ENCODE peak calls at places on chromosome 11, in six cellular contexts. One of them, this sample, is unnamed.

GRCh38 chr11:73641668-73642067 is 4.7 kb upstream of the PLEKHB1 start:
- DNase-seq in sigmoid colon: no peak
- DNase-seq in cardiac muscle cell: no peak
- DNase-seq in AG10803: no peak
- DNase-seq in right lobe of liver: no peak
- DNase-seq in body of pancreas: no peak
- DNase-seq in this sample: no peak

GRCh38 chr11:6418958-6419611 is at the start of gene APBB1:
- DNase-seq in body of pancreas: peak
- DNase-seq in right lobe of liver: no peak
- DNase-seq in AG10803: peak
- DNase-seq in cardiac muscle cell: peak
- DNase-seq in sigmoid colon: peak
- DNase-seq in this sample: peak

GRCh38 chr11:14308114-14308896 is 50.7 kb downstream of the RRAS2 start:
- DNase-seq in body of pancreas: no peak
- DNase-seq in AG10803: peak
- DNase-seq in cardiac muscle cell: peak
- DNase-seq in right lobe of liver: no peak
- DNase-seq in sigmoid colon: no peak
- DNase-seq in this sample: no peak

GRCh38 chr11:7538023-7538422 is 24.2 kb downstream of the PPFIBP2 start:
- DNase-seq in sigmoid colon: peak
- DNase-seq in AG10803: peak
- DNase-seq in cardiac muscle cell: peak
- DNase-seq in body of pancreas: peak
- DNase-seq in right lobe of liver: peak
- DNase-seq in this sample: no peak

GRCh38 chr11:58616594-58616993 is 5.9 kb upstream of the CNTF start:
- DNase-seq in sigmoid colon: peak
- DNase-seq in right lobe of liver: no peak
- DNase-seq in cardiac muscle cell: peak
- DNase-seq in body of pancreas: peak
- DNase-seq in AG10803: peak
- DNase-seq in this sample: no peak

GRCh38 chr11:68843703-68844312 is 2.1 kb upstream of the CPT1A start:
- DNase-seq in sigmoid colon: peak
- DNase-seq in right lobe of liver: peak
- DNase-seq in body of pancreas: peak
- DNase-seq in AG10803: no peak
- DNase-seq in cardiac muscle cell: peak
- DNase-seq in this sample: no peak

GRCh38 chr11:1557168-1557884 is 14.7 kb downstream of the DUSP8 start:
- DNase-seq in cardiac muscle cell: no peak
- DNase-seq in right lobe of liver: peak
- DNase-seq in sigmoid colon: no peak
- DNase-seq in AG10803: no peak
- DNase-seq in body of pancreas: no peak
- DNase-seq in this sample: no peak

GRCh38 chr11:47766363-47767227 is 546 bp downstream of the FNBP4 start:
- DNase-seq in right lobe of liver: peak
- DNase-seq in cardiac muscle cell: peak
- DNase-seq in body of pancreas: peak
- DNase-seq in AG10803: peak
- DNase-seq in sigmoid colon: peak
- DNase-seq in this sample: peak

GRCh38 chr11:104705475-104706195 is 192.6 kb downstream of the CASP12 start:
- DNase-seq in body of pancreas: peak
- DNase-seq in AG10803: peak
- DNase-seq in cardiac muscle cell: peak
- DNase-seq in right lobe of liver: peak
- DNase-seq in sigmoid colon: no peak
- DNase-seq in this sample: no peak

GRCh38 chr11:34324466-34324865 is 33.3 kb downstream of the ABTB2 start:
- DNase-seq in sigmoid colon: no peak
- DNase-seq in cardiac muscle cell: no peak
- DNase-seq in AG10803: peak
- DNase-seq in body of pancreas: no peak
- DNase-seq in right lobe of liver: no peak
- DNase-seq in this sample: no peak

GRCh38 chr11:14502039-14502438 is 2.4 kb upstream of the COPB1 start:
- DNase-seq in right lobe of liver: no peak
- DNase-seq in AG10803: no peak
- DNase-seq in cardiac muscle cell: no peak
- DNase-seq in sigmoid colon: no peak
- DNase-seq in body of pancreas: no peak
- DNase-seq in this sample: no peak

GRCh38 chr11:79100093-79100704 is 340.6 kb downstream of the TENM4 start:
- DNase-seq in cardiac muscle cell: peak
- DNase-seq in right lobe of liver: peak
- DNase-seq in AG10803: peak
- DNase-seq in body of pancreas: peak
- DNase-seq in sigmoid colon: no peak
- DNase-seq in this sample: peak

GRCh38 chr11:3143136-3143880 is 21.8 kb downstream of the OSBPL5 start:
- DNase-seq in sigmoid colon: no peak
- DNase-seq in right lobe of liver: no peak
- DNase-seq in body of pancreas: no peak
- DNase-seq in AG10803: no peak
- DNase-seq in cardiac muscle cell: no peak
- DNase-seq in this sample: no peak

GRCh38 chr11:63945482-63946163 is 6.8 kb downstream of the NAA40 start:
- DNase-seq in AG10803: peak
- DNase-seq in right lobe of liver: peak
- DNase-seq in body of pancreas: peak
- DNase-seq in sigmoid colon: peak
- DNase-seq in cardiac muscle cell: peak
- DNase-seq in this sample: peak

GRCh38 chr11:18853086-18853720 is 61.6 kb upstream of the PTPN5 start:
- DNase-seq in sigmoid colon: no peak
- DNase-seq in AG10803: peak
- DNase-seq in body of pancreas: peak
- DNase-seq in cardiac muscle cell: peak
- DNase-seq in right lobe of liver: no peak
- DNase-seq in this sample: peak

GRCh38 chr11:65639623-65640482 is 2.0 kb downstream of the SIPA1 start:
- DNase-seq in right lobe of liver: no peak
- DNase-seq in AG10803: no peak
- DNase-seq in cardiac muscle cell: no peak
- DNase-seq in body of pancreas: no peak
- DNase-seq in sigmoid colon: no peak
- DNase-seq in this sample: no peak

GRCh38 chr11:95095858-95096587 is 6.4 kb downstream of the ENDOD1 start:
- DNase-seq in right lobe of liver: no peak
- DNase-seq in cardiac muscle cell: peak
- DNase-seq in body of pancreas: no peak
- DNase-seq in AG10803: peak
- DNase-seq in sigmoid colon: no peak
- DNase-seq in this sample: no peak

GRCh38 chr11:62882811-62883496 is 2.3 kb downstream of the SLC3A2 start:
- DNase-seq in cardiac muscle cell: no peak
- DNase-seq in body of pancreas: no peak
- DNase-seq in sigmoid colon: no peak
- DNase-seq in right lobe of liver: no peak
- DNase-seq in AG10803: no peak
- DNase-seq in this sample: no peak

GRCh38 chr11:119147604-119148333 is 1.1 kb upstream of the ABCG4 start:
- DNase-seq in sigmoid colon: no peak
- DNase-seq in cardiac muscle cell: no peak
- DNase-seq in body of pancreas: no peak
- DNase-seq in right lobe of liver: no peak
- DNase-seq in AG10803: no peak
- DNase-seq in this sample: peak

GRCh38 chr11:67400251-67400941 is 1.3 kb downstream of the PPP1CA start:
- DNase-seq in AG10803: no peak
- DNase-seq in body of pancreas: no peak
- DNase-seq in right lobe of liver: no peak
- DNase-seq in cardiac muscle cell: peak
- DNase-seq in sigmoid colon: peak
- DNase-seq in this sample: no peak

GRCh38 chr11:64461081-64461480 is 102.1 kb downstream of the RPS6KA4 start:
- DNase-seq in AG10803: no peak
- DNase-seq in body of pancreas: no peak
- DNase-seq in cardiac muscle cell: no peak
- DNase-seq in sigmoid colon: peak
- DNase-seq in right lobe of liver: no peak
- DNase-seq in this sample: no peak

GRCh38 chr11:12235549-12235944 is 125.2 kb downstream of the MICAL2 start:
- DNase-seq in sigmoid colon: no peak
- DNase-seq in body of pancreas: no peak
- DNase-seq in cardiac muscle cell: peak
- DNase-seq in AG10803: no peak
- DNase-seq in right lobe of liver: no peak
- DNase-seq in this sample: peak
- TF ChIP-seq CTCF in sigmoid colon: no peak
- TF ChIP-seq CTCF in body of pancreas: no peak
- TF ChIP-seq CTCF in cardiac muscle cell: peak
- TF ChIP-seq CTCF in AG10803: peak
- TF ChIP-seq CTCF in right lobe of liver: no peak
- TF ChIP-seq CTCF in this sample: peak

GRCh38 chr11:36449566-36450390 is 60.3 kb downstream of the TRAF6 start:
- DNase-seq in sigmoid colon: no peak
- DNase-seq in right lobe of liver: no peak
- DNase-seq in cardiac muscle cell: peak
- DNase-seq in body of pancreas: no peak
- DNase-seq in AG10803: peak
- DNase-seq in this sample: no peak
- H3K4me3 ChIP-seq in sigmoid colon: peak
- H3K4me3 ChIP-seq in right lobe of liver: peak
- H3K4me3 ChIP-seq in cardiac muscle cell: no peak
- H3K4me3 ChIP-seq in body of pancreas: no peak
- H3K4me3 ChIP-seq in AG10803: no peak
- H3K4me3 ChIP-seq in this sample: no peak

DNA sequence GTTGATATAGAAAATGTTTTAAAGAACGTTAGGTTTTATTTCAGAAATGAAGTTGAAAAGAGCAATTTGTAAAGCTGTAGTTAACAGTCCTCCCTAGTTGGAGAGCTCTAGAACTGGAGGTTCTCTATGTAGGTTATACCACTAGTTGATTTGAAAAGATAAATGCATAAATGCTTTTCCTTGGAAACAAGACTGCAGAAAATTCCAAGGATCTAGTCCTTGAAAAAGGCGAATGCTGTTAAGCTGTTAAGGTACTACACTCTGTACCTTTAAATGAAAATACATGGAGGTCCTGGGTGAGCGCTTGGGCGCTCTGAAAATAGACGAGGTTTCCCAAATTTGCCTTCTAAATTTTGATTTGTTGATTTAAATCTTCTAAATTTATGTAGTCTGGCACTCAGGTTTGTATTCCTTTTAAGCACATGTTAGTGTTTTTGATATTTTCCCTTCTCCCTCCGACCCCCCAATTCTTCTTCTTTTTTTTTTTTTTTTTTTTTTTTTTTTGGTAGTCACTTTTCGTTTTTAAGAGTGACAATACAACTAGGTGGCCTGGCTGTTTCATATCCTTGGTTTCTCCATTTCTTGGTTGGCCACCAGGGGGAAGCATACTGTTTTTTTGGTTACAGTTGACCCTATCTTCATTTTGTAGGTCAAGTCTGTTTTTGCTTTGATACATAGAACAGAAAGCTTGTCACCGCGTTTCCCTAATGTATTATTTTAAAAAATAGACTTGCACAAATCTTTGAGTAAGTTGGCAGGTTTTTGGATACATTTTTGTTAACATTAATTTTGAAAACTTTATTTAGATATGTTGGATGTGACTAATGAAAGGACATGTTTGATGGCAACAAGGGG is 2.7 kb downstream of the NCR3LG1 start:
- DNase-seq in right lobe of liver: peak
- DNase-seq in sigmoid colon: peak
- DNase-seq in body of pancreas: peak
- DNase-seq in AG10803: peak
- DNase-seq in cardiac muscle cell: peak
- DNase-seq in this sample: peak
- TF ChIP-seq CTCF in right lobe of liver: peak
- TF ChIP-seq CTCF in sigmoid colon: peak
- TF ChIP-seq CTCF in body of pancreas: peak
- TF ChIP-seq CTCF in AG10803: peak
- TF ChIP-seq CTCF in cardiac muscle cell: peak
- TF ChIP-seq CTCF in this sample: peak

GRCh38 chr11:78020248-78020647 is 2.8 kb downstream of the KCTD14 start:
- DNase-seq in AG10803: no peak
- DNase-seq in right lobe of liver: no peak
- DNase-seq in body of pancreas: no peak
- DNase-seq in sigmoid colon: no peak
- DNase-seq in cardiac muscle cell: no peak
- DNase-seq in this sample: no peak

GRCh38 chr11:78025378-78025777 is 2.3 kb upstream of the KCTD14 start:
- DNase-seq in sigmoid colon: no peak
- DNase-seq in body of pancreas: no peak
- DNase-seq in AG10803: no peak
- DNase-seq in right lobe of liver: no peak
- DNase-seq in cardiac muscle cell: no peak
- DNase-seq in this sample: no peak

GRCh38 chr11:78022397-78023396 is at the start of gene KCTD14:
- DNase-seq in right lobe of liver: peak
- DNase-seq in sigmoid colon: peak
- DNase-seq in body of pancreas: peak
- DNase-seq in cardiac muscle cell: peak
- DNase-seq in AG10803: no peak
- DNase-seq in this sample: no peak

GRCh38 chr11:78019808-78020207 is 3.3 kb downstream of the KCTD14 start:
- DNase-seq in sigmoid colon: no peak
- DNase-seq in body of pancreas: no peak
- DNase-seq in AG10803: no peak
- DNase-seq in right lobe of liver: no peak
- DNase-seq in cardiac muscle cell: no peak
- DNase-seq in this sample: no peak

DNA sequence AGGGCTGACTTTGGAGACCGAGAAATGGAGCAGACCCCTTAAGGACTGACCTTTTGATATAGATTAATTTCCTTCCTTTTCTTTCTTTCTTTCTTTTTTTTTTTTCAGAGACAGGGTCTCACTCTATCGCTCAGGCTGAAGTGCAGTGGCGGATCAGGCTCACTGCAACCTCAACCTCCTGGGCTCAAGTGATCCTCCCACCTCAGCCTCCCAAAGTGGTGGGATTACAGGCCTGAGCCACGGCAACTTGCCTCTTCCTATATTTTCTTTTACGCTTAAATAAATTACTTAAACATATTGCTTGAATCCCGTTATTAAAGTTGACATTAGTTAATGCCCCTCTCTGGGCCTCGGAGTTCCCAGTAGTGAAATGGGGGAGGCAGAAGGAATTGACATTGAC is 350 bp upstream of the KCTD14 start:
- DNase-seq in body of pancreas: no peak
- DNase-seq in sigmoid colon: no peak
- DNase-seq in cardiac muscle cell: no peak
- DNase-seq in AG10803: no peak
- DNase-seq in right lobe of liver: no peak
- DNase-seq in this sample: no peak
- H3K4me3 ChIP-seq in body of pancreas: peak
- H3K4me3 ChIP-seq in sigmoid colon: peak
- H3K4me3 ChIP-seq in cardiac muscle cell: peak
- H3K4me3 ChIP-seq in AG10803: no peak
- H3K4me3 ChIP-seq in right lobe of liver: peak
- H3K4me3 ChIP-seq in this sample: no peak

GRCh38 chr11:44658451-44658850 is 68.3 kb upstream of the TSPAN18 start:
- DNase-seq in AG10803: peak
- DNase-seq in sigmoid colon: no peak
- DNase-seq in right lobe of liver: no peak
- DNase-seq in body of pancreas: no peak
- DNase-seq in cardiac muscle cell: peak
- DNase-seq in this sample: peak
- TF ChIP-seq CTCF in AG10803: peak
- TF ChIP-seq CTCF in sigmoid colon: no peak
- TF ChIP-seq CTCF in right lobe of liver: peak
- TF ChIP-seq CTCF in body of pancreas: no peak
- TF ChIP-seq CTCF in cardiac muscle cell: peak
- TF ChIP-seq CTCF in this sample: peak